ENCODE peak calls at places on chromosomes 1 and 21, in seven cellular contexts. F, U, S, Q, P, O and J are unnamed samples.

GRCh38 chr1:226797151-226797550 is 58.1 kb upstream of the ITPKB start:
- DNase-seq in P (no peak), F (no peak), U (no peak), O (no peak), Q (no peak), S (no peak), J (no peak)

GRCh38 chr1:31828926-31829690 is 13.3 kb upstream of the SPOCD1 start:
- DNase-seq in Q (no peak), F (no peak), S (no peak), O (no peak), U (no peak), P (no peak), J (no peak)

GRCh38 chr1:161307892-161308638 is 1.7 kb downstream of the MPZ start:
- DNase-seq in O (no peak), P (peak), Q (no peak), F (no peak), S (no peak), U (no peak), J (no peak)

GRCh38 chr1:25858494-25858893 is 763 bp downstream of the AUNIP start:
- DNase-seq in P (no peak), S (no peak), Q (peak), O (no peak), U (no peak), F (no peak), J (no peak)

GRCh38 chr1:19010995-19011696 is 54.7 kb upstream of the IFFO2 start:
- DNase-seq in P (peak), S (peak), O (peak), U (peak), Q (peak), F (peak), J (peak)

GRCh38 chr1:16148329-16149092 is 7.4 kb downstream of the EPHA2 start:
- DNase-seq in O (no peak), F (no peak), S (no peak), Q (no peak), U (no peak), P (no peak), J (no peak)

GRCh38 chr1:155063550-155064108 is at the start of gene EFNA4:
- DNase-seq in Q (peak), U (peak), S (no peak), P (peak), F (peak), O (peak), J (peak)

GRCh38 chr1:17674707-17675505 is 80.2 kb upstream of the ACTL8 start:
- DNase-seq in U (no peak), F (no peak), O (peak), P (peak), S (no peak), Q (peak), J (no peak)

GRCh38 chr21:29343517-29343916 is 44.8 kb downstream of the BACH1 start:
- DNase-seq in F (no peak), Q (peak), O (peak), P (peak), U (no peak), S (no peak), J (no peak)

GRCh38 chr1:89953072-89953626 is 41.8 kb upstream of the ZNF326 start:
- DNase-seq in S (no peak), Q (peak), F (no peak), P (peak), U (peak), O (peak), J (peak)

GRCh38 chr1:42163536-42164503 is 725 bp downstream of the GUCA2A start:
- DNase-seq in Q (no peak), F (no peak), O (no peak), P (no peak), U (no peak), S (no peak), J (no peak)

GRCh38 chr1:201982082-201982922 is at the start of gene RNPEP:
- DNase-seq in Q (peak), S (no peak), U (peak), F (peak), O (peak), P (peak), J (peak)

GRCh38 chr1:5920201-5920600 is 72.0 kb downstream of the NPHP4 start:
- DNase-seq in Q (no peak), F (no peak), S (no peak), U (no peak), O (no peak), P (no peak), J (no peak)

GRCh38 chr21:15837603-15838002 is 107.8 kb downstream of the USP25 start:
- DNase-seq in S (no peak), O (peak), Q (peak), F (no peak), U (no peak), P (peak), J (no peak)

GRCh38 chr1:62295921-62296451 is 23.2 kb downstream of the KANK4 start:
- DNase-seq in P (peak), U (no peak), O (no peak), S (no peak), F (no peak), Q (peak), J (no peak)

GRCh38 chr1:110298991-110299390 is 40.2 kb upstream of the RBM15 start:
- DNase-seq in U (no peak), P (peak), O (no peak), S (no peak), F (no peak), Q (no peak), J (no peak)

GRCh38 chr1:19758227-19758830 is 41.4 kb downstream of the TMCO4 start:
- DNase-seq in F (no peak), O (peak), U (no peak), P (peak), S (no peak), Q (peak), J (peak)

GRCh38 chr21:33543505-33544129 is 779 bp downstream of the SON start:
- DNase-seq in U (peak), F (no peak), Q (no peak), S (no peak), P (no peak), O (peak), J (no peak)

GRCh38 chr21:19049567-19049966 is 646.0 kb upstream of the TMPRSS15 start:
- DNase-seq in S (no peak), Q (no peak), U (no peak), O (no peak), P (no peak), F (no peak), J (peak)

GRCh38 chr1:235180916-235181315 is 19.9 kb upstream of the RBM34 start:
- DNase-seq in F (no peak), Q (no peak), P (no peak), U (no peak), S (no peak), O (no peak), J (no peak)

GRCh38 chr21:33064623-33064996 is 5.3 kb upstream of the OLIG1 start:
- DNase-seq in U (peak), F (no peak), P (no peak), S (no peak), Q (no peak), O (no peak), J (no peak)

GRCh38 chr1:150548324-150548631 is 930 bp upstream of the ADAMTSL4 start:
- DNase-seq in S (no peak), O (no peak), Q (no peak), P (no peak), U (no peak), F (no peak), J (no peak)

GRCh38 chr1:150550222-150551048 is 1.2 kb downstream of the ADAMTSL4 start:
- DNase-seq in U (peak), O (peak), P (no peak), F (no peak), S (no peak), Q (peak), J (peak)

GRCh38 chr1:150551049-150551783 is 2.0 kb downstream of the ADAMTSL4 start:
- DNase-seq in S (no peak), Q (peak), F (no peak), U (peak), P (no peak), O (peak), J (no peak)

GRCh38 chr1:150548632-150549495 is at the start of gene ADAMTSL4:
- DNase-seq in U (peak), Q (peak), S (no peak), P (peak), F (no peak), O (peak), J (peak)

DNA sequence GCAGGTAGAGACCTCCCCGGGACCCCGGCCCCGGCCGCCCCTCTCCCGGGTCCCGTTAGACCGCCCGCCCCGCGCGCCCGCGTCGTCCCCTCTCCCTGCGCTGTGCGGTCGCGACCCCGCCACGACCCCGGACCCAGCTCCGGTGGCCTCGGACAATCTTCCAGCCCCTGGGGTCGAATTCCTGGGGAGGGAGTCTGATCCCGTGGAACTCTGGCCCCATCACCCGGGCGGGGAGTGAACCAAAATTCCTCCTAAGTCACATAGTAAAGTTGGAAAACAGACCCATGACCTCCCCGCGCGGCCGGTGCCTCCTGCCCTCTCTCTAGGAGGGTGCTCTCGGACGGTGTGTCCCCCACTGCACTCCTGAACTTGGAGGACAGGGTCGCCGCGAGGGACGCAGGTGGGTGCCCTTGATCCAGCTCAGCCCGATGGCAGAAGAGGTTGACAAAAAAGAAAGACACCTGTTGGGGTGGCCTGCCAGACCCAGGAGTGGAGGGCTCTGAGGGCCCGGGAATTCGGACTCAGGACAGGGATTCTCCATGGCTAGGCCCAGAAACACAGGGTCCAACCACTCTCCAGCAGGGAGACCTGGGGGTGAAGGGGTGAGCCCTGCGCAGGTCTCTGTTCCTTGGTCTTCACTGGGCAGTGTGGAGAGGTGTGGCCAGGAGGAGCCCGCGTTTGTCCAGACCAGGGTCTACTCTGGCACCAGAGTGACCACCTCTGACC is 451 bp downstream of the ADAMTSL4 start:
- DNase-seq in Q (peak), S (no peak), U (peak), F (no peak), O (peak), P (no peak), J (peak)
- H2AK5ac ChIP-seq in Q (no peak), S (peak), U (no peak), F (peak), O (peak), P (peak), J (no peak)

GRCh38 chr1:33712176-33712575 is 151.7 kb upstream of the HMGB4 start:
- DNase-seq in S (no peak), F (peak), O (no peak), P (no peak), Q (no peak), U (no peak), J (peak)

GRCh38 chr1:33709174-33709573 is 154.7 kb upstream of the HMGB4 start:
- DNase-seq in U (no peak), Q (no peak), O (no peak), F (no peak), P (no peak), S (no peak), J (no peak)

GRCh38 chr1:33709780-33710713 is 153.8 kb upstream of the HMGB4 start:
- DNase-seq in U (no peak), S (no peak), O (no peak), Q (no peak), F (no peak), P (no peak), J (no peak)

GRCh38 chr1:33711511-33711910 is 152.4 kb upstream of the HMGB4 start:
- DNase-seq in Q (no peak), P (no peak), U (no peak), F (no peak), O (no peak), S (no peak), J (no peak)

DNA sequence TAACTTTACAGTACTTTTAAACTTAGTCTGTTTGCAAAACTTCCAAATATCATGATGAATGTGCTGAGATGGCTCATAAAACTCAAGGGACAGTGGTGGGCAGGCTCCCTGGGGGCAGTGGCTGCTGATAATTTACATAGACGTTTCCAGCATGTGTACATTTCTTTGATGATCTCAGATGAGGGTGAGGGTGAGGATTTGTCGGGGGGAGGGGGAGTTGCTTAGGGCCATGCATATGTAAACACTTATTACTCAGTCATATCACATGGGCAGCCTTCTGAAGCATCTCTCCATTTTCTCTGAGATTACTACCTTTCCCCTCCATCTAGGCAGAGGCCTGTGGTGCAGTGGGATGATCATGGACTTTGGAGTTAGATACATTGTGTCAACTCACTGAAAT is 152.9 kb upstream of the HMGB4 start:
- DNase-seq in S (no peak), Q (no peak), U (no peak), O (no peak), P (peak), F (no peak), J (no peak)
- H2AK5ac ChIP-seq in S (no peak), Q (no peak), U (no peak), O (no peak), P (no peak), F (no peak), J (no peak)

GRCh38 chr21:36733857-36734256 is 34.9 kb downstream of the SIM2 start:
- DNase-seq in U (no peak), Q (no peak), O (no peak), F (no peak), S (no peak), P (no peak), J (no peak)
- H2AK5ac ChIP-seq in U (no peak), Q (no peak), O (no peak), F (peak), S (peak), P (no peak), J (no peak)

GRCh38 chr1:186420311-186420710 is 40.6 kb downstream of the PDC start:
- DNase-seq in Q (peak), F (no peak), O (no peak), P (peak), U (no peak), S (no peak), J (no peak)
- H2AK5ac ChIP-seq in Q (no peak), F (no peak), O (no peak), P (no peak), U (no peak), S (no peak), J (no peak)

DNA sequence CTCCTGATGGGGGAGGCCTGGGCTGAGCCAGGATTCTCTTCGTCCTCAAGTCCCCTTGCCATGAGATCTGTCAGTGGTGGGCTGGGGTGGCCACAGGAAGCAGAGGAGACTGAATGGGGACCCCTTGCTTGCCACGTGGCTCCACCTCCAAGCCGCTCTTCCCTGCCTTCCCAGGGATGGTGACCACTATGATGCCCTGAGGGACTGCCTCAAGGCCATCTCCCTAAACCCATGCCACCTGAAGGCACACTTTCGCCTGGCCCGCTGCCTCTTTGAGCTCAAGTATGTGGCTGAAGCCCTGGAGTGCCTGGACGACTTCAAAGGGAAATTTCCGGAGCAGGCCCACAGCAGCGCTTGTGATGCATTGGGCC is 20.9 kb upstream of the TMEM222 start:
- DNase-seq in P (no peak), F (no peak), U (no peak), O (peak), Q (no peak), S (no peak), J (no peak)
- H2AK5ac ChIP-seq in P (peak), F (peak), U (no peak), O (peak), Q (peak), S (no peak), J (no peak)

GRCh38 chr1:243547906-243548305 is 292.1 kb downstream of the SDCCAG8 start:
- DNase-seq in Q (no peak), O (peak), S (no peak), F (no peak), U (no peak), P (no peak), J (no peak)

GRCh38 chr1:243549108-243549507 is 293.3 kb downstream of the SDCCAG8 start:
- DNase-seq in O (peak), S (no peak), F (no peak), Q (peak), U (no peak), P (peak), J (no peak)

GRCh38 chr1:243548516-243548915 is 292.7 kb downstream of the SDCCAG8 start:
- DNase-seq in F (no peak), O (peak), P (no peak), U (no peak), S (no peak), Q (no peak), J (no peak)

GRCh38 chr1:243549791-243550190 is 293.9 kb downstream of the SDCCAG8 start:
- DNase-seq in S (no peak), U (no peak), F (no peak), P (no peak), Q (peak), O (peak), J (no peak)

GRCh38 chr1:243550276-243550675 is 294.4 kb downstream of the SDCCAG8 start:
- DNase-seq in U (no peak), S (no peak), P (peak), F (no peak), Q (peak), O (peak), J (no peak)
- H2AK5ac ChIP-seq in U (no peak), S (no peak), P (no peak), F (no peak), Q (no peak), O (no peak), J (no peak)

GRCh38 chr1:55957233-55957632 is 622.1 kb downstream of the PLPP3 start:
- DNase-seq in O (peak), F (no peak), Q (no peak), P (no peak), S (no peak), U (no peak), J (no peak)
- H2AK5ac ChIP-seq in O (no peak), F (no peak), Q (no peak), P (no peak), S (no peak), U (no peak), J (no peak)

GRCh38 chr1:58574816-58575215 is 2.2 kb downstream of the TACSTD2 start:
- DNase-seq in O (no peak), F (no peak), P (no peak), U (no peak), S (no peak), Q (no peak), J (no peak)
- H2AK5ac ChIP-seq in O (no peak), F (no peak), P (no peak), U (no peak), S (no peak), Q (no peak), J (no peak)

DNA sequence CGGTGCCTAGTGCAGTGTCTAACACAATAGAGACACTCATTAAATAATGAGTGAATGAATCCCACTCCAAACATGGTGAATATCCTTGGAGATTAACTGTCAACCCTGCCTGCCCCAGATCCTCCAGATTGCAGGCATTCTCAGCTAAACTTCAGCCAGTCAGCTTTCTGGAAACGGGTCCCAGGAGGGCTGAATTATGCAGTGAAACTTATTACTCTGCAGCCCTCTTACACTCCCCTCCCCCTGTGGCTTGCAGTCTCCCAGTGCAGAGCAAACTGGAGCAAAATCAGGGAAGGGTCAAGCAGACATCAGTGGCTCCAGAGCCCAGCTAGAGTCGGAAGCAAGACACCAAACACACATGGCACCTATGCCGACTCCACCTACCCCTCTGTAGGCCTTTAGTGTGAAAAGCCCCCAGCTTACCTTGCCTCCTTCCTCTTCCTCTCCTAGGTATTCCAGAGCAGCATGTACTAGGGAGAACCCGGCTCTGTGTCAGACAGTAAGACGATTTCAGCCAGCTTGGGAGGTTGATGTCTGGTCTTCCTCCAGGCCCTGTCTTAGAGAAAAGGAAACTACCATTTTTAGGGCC is 6.5 kb upstream of the RGS16 start:
- DNase-seq in S (no peak), Q (no peak), O (no peak), U (no peak), P (no peak), F (no peak), J (no peak)
- H2AK5ac ChIP-seq in S (no peak), Q (no peak), O (peak), U (no peak), P (no peak), F (peak), J (peak)

DNA sequence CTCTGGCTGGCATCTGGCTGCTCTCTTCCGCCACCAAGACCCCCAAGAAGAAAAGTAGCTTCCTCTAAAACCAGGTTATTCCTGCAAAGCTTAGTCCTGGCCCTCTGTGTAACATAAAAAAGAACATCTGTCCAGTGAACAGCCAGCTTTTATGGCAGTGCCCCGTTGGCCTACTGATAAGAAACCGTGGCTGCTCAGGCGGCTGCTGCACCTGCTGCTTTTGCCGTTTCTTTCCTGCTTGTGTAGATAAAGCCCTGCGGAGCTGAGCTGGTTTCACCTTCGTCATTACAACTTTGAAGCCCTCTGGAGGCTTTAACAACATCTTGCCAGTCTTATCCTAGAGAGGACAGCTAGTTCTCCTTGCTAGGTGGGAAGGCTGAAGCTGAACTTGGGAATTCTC is 20.5 kb downstream of the ELAPOR1 start:
- DNase-seq in S (no peak), P (no peak), F (no peak), U (no peak), Q (no peak), O (no peak), J (no peak)
- H2AK5ac ChIP-seq in S (no peak), P (no peak), F (no peak), U (no peak), Q (no peak), O (no peak), J (no peak)